ENCODE peak calls at places on chromosomes 1 and 21, in nine cellular contexts. B, X, F, T, A, K, V, U and I are unnamed samples.

GRCh38 chr1:100734716-100735115 is 15.2 kb downstream of the VCAM1 start:
- DNase-seq in B (no peak), X (peak; percentile 88), F (no peak), T (no peak), A (no peak), K (no peak), V (no peak), U (no peak), I (peak; percentile 81)

GRCh38 chr1:206080421-206080820 is 27.4 kb downstream of the RHEX start:
- DNase-seq in B (no peak), X (no peak), F (no peak), T (no peak), A (peak; percentile 27), K (no peak), V (no peak), U (no peak), I (no peak)

GRCh38 chr21:42062543-42063022 is 8.5 kb upstream of the UMODL1 start:
- DNase-seq in B (no peak), X (no peak), F (no peak), T (peak; percentile 89), A (no peak), K (no peak), V (no peak), U (no peak), I (no peak)

GRCh38 chr1:7407980-7408770 is 362.9 kb upstream of the VAMP3 start:
- DNase-seq in B (peak; percentile 1), X (no peak), F (no peak), T (no peak), A (peak; percentile 24), K (peak; percentile 21), V (peak; percentile 47), U (no peak), I (no peak)

GRCh38 chr1:35762204-35762603 is 7.6 kb downstream of the CLSPN start:
- DNase-seq in B (no peak), X (no peak), F (no peak), T (no peak), A (no peak), K (no peak), V (no peak), U (no peak), I (no peak)

GRCh38 chr1:173477286-173478098 is at the start of gene PRDX6:
- DNase-seq in B (peak; percentile 87), X (peak; percentile 80), F (peak; percentile 66), T (peak; percentile 87), A (no peak), K (peak; percentile 90), V (peak; percentile 94), U (peak; percentile 88), I (peak; percentile 76)

GRCh38 chr1:192399161-192399560 is 82.4 kb downstream of the RGS21 start:
- DNase-seq in B (no peak), X (no peak), F (no peak), T (no peak), A (no peak), K (no peak), V (no peak), U (no peak), I (peak; percentile 5)

GRCh38 chr1:160522622-160523345 is at the start of gene SLAMF6:
- DNase-seq in B (no peak), X (no peak), F (no peak), T (peak; percentile 42), A (no peak), K (no peak), V (no peak), U (no peak), I (no peak)

GRCh38 chr1:111219466-111220286 is 7.8 kb upstream of the CHI3L2 start:
- DNase-seq in B (no peak), X (no peak), F (no peak), T (no peak), A (peak; percentile 78), K (no peak), V (no peak), U (no peak), I (peak; percentile 39)

GRCh38 chr1:104765115-104765514 is 1015.4 kb downstream of the AMY1C start:
- DNase-seq in B (no peak), X (no peak), F (no peak), T (no peak), A (no peak), K (no peak), V (no peak), U (no peak), I (no peak)

GRCh38 chr21:27290020-27290419 is 323.1 kb upstream of the ADAMTS5 start:
- DNase-seq in B (no peak), X (no peak), F (no peak), T (no peak), A (no peak), K (no peak), V (no peak), U (no peak), I (no peak)

GRCh38 chr1:91851130-91852010 is 34.6 kb downstream of the TGFBR3 start:
- DNase-seq in B (peak; percentile 97), X (peak; percentile 96), F (peak; percentile 67), T (no peak), A (no peak), K (peak; percentile 97), V (peak; percentile 94), U (peak; percentile 83), I (peak; percentile 47)

GRCh38 chr1:183043872-183044859 is 20.9 kb downstream of the LAMC1 start:
- DNase-seq in B (no peak), X (peak; percentile 63), F (no peak), T (no peak), A (no peak), K (no peak), V (no peak), U (no peak), I (no peak)

GRCh38 chr1:187790724-187791123 is 962.0 kb downstream of the PLA2G4A start:
- DNase-seq in B (no peak), X (no peak), F (no peak), T (no peak), A (no peak), K (no peak), V (no peak), U (no peak), I (no peak)

GRCh38 chr1:51679435-51679834 is 62.5 kb downstream of the OSBPL9 start:
- DNase-seq in B (no peak), X (no peak), F (no peak), T (no peak), A (no peak), K (no peak), V (no peak), U (no peak), I (no peak)

GRCh38 chr1:116767782-116768382 is 13.7 kb downstream of the CD2 start:
- DNase-seq in B (no peak), X (no peak), F (no peak), T (no peak), A (no peak), K (no peak), V (no peak), U (no peak), I (no peak)

GRCh38 chr1:1777950-1778826 is at the start of gene NADK:
- DNase-seq in B (peak; percentile 42), X (peak; percentile 39), F (no peak), T (peak; percentile 74), A (peak; percentile 84), K (peak; percentile 82), V (peak; percentile 79), U (peak; percentile 79), I (peak; percentile 82)

GRCh38 chr1:240906477-240906876 is 294.5 kb upstream of the GREM2 start:
- DNase-seq in B (peak; percentile 11), X (no peak), F (no peak), T (no peak), A (no peak), K (no peak), V (no peak), U (no peak), I (peak; percentile 63)

GRCh38 chr1:219190605-219191004 is 16.9 kb downstream of the LYPLAL1 start:
- DNase-seq in B (no peak), X (no peak), F (no peak), T (no peak), A (no peak), K (no peak), V (no peak), U (no peak), I (no peak)

GRCh38 chr1:89780721-89781120 is 40.1 kb upstream of the LRRC8D start:
- DNase-seq in B (no peak), X (peak; percentile 70), F (no peak), T (no peak), A (no peak), K (no peak), V (no peak), U (no peak), I (no peak)

DNA sequence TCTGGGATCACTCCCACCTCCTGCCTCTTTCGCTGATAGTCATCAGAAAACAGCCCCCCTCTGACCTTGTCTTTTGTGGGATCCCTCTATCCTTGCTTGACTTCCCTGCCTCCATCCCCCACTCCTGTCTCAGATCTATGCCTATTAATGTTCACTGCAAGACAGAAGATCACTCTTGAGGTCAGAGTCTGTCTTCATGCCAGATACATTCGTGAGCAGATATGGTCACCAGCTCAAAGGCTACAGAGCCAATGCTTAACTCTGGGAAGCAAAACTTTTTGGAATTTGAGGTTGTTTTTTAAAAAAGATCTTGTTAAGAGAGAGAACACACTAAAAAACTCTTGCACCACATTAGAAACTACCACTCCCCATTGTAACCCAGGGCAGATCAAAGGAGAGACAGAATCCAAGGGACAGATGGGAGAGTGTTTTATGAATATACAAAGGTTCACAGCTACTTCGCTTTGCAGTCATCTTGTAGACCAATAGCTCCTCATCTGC is 17.1 kb upstream of the A3GALT2 start:
- DNase-seq in B (no peak), X (peak; percentile 76), F (no peak), T (no peak), A (no peak), K (no peak), V (no peak), U (no peak), I (no peak)
- H3K4me3 ChIP-seq in B (no peak overlapping the region), X (peak overlapping the region; percentile 9), F (peak overlapping the region; percentile 56), T (no peak overlapping the region), A (peak overlapping the region; percentile 64), K (no peak overlapping the region), V (peak overlapping the region; percentile 33), U (no peak overlapping the region), I (no peak overlapping the region)

DNA sequence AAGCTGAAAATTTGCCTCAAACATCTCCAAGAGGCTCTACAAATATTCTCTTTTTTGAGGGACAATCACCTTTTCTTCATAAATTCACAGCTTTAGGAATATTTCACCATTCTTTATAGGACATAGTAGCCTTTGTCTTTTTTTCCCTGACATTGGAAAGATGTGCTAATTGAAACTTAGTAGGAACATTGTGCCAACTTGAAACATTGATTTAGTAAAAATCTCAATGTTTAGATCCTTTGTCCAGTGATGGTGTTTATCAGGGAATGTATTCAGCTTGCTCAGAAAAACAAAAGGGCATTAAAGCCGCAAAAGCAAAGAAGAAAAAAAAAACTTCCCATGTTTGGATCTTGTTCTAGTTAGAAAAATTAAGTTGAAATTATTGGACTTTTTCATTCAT is 52.1 kb downstream of the DPT start:
- DNase-seq in B (no peak), X (no peak), F (no peak), T (no peak), A (no peak), K (no peak), V (no peak), U (no peak), I (no peak)
- H3K27ac ChIP-seq in B (no peak overlapping the region), X (no peak overlapping the region), F (no peak overlapping the region), T (no peak overlapping the region), A (no peak overlapping the region), K (no peak overlapping the region), V (no peak overlapping the region), U (no peak overlapping the region), I (no peak overlapping the region)

GRCh38 chr1:10980841-10981727 is 31.4 kb upstream of the TARDBP start:
- DNase-seq in B (no peak), X (peak; percentile 18), F (no peak), T (no peak), A (peak; percentile 63), K (no peak), V (no peak), U (peak; percentile 55), I (no peak)
- H3K4me3 ChIP-seq in B (peak overlapping the region; percentile 17), X (no peak overlapping the region), F (peak overlapping the region; percentile 67), T (no peak overlapping the region), A (no peak overlapping the region), K (no peak overlapping the region), V (peak overlapping the region; percentile 31), U (no peak overlapping the region), I (no peak overlapping the region)

GRCh38 chr1:197664391-197664790 is 110.9 kb downstream of the DENND1B start:
- DNase-seq in B (no peak), X (no peak), F (no peak), T (no peak), A (no peak), K (no peak), V (no peak), U (no peak), I (no peak)
- H3K27ac ChIP-seq in B (no peak overlapping the region), X (no peak overlapping the region), F (no peak overlapping the region), T (no peak overlapping the region), A (no peak overlapping the region), K (no peak overlapping the region), V (no peak overlapping the region), U (no peak overlapping the region), I (no peak overlapping the region)